ENCODE peak calls at places on chromosomes 2 and 18, in six cellular contexts. N is IMR-90, B is spleen, W is heart right ventricle, P is brain microvascular endothelial cell, X is ascending aorta. I is an unnamed sample.

GRCh38 chr2:11867926-11868325 is 121.5 kb downstream of the LPIN1 start:
- DNase-seq in N (no peak), B (peak), W (no peak), P (no peak), X (no peak), I (no peak)

GRCh38 chr18:41703744-41704530 is 251.1 kb upstream of the PIK3C3 start:
- DNase-seq in N (peak), B (no peak), W (no peak), P (peak), X (no peak), I (peak)

GRCh38 chr2:113672297-113672696 is 45.2 kb downstream of the RABL2A start:
- DNase-seq in N (no peak), B (no peak), W (no peak), P (no peak), X (no peak), I (no peak)

GRCh38 chr2:112839407-112840067 is 3.0 kb upstream of the IL1B start:
- DNase-seq in N (no peak), B (no peak), W (no peak), P (peak), X (peak), I (no peak)

GRCh38 chr18:50117876-50118275 is 77.1 kb downstream of the MYO5B start:
- DNase-seq in N (no peak), B (no peak), W (no peak), P (no peak), X (no peak), I (no peak)

GRCh38 chr2:161946489-161947107 is 127.4 kb downstream of the DPP4 start:
- DNase-seq in N (peak), B (no peak), W (no peak), P (peak), X (no peak), I (no peak)

GRCh38 chr2:235366847-235367246 is 127.0 kb upstream of the AGAP1 start:
- DNase-seq in N (no peak), B (no peak), W (no peak), P (no peak), X (no peak), I (no peak)

GRCh38 chr2:38620282-38620977 is 17.7 kb upstream of the HNRNPLL start:
- DNase-seq in N (peak), B (no peak), W (no peak), P (peak), X (no peak), I (no peak)

GRCh38 chr18:43422483-43422882 is 145.2 kb upstream of the SYT4 start:
- DNase-seq in N (no peak), B (no peak), W (no peak), P (peak), X (no peak), I (no peak)

GRCh38 chr18:51160646-51161045 is 36.8 kb downstream of the MEX3C start:
- DNase-seq in N (no peak), B (no peak), W (no peak), P (no peak), X (no peak), I (no peak)

GRCh38 chr2:239813261-239814135 is 211.6 kb downstream of the NDUFA10 start:
- DNase-seq in N (no peak), B (peak), W (no peak), P (no peak), X (no peak), I (no peak)

GRCh38 chr18:34158881-34159690 is 65.6 kb downstream of the NOL4 start:
- DNase-seq in N (peak), B (peak), W (peak), P (peak), X (no peak), I (no peak)

GRCh38 chr2:197502685-197503084 is 2.5 kb downstream of the HSPE1 start:
- DNase-seq in N (no peak), B (no peak), W (no peak), P (no peak), X (no peak), I (no peak)
- H3K4me3 ChIP-seq in N (no peak), B (no peak), W (no peak), P (no peak), X (no peak), I (no peak)

GRCh38 chr18:682833-683232 is 25.4 kb downstream of the TYMS start:
- DNase-seq in N (no peak), B (no peak), W (no peak), P (no peak), X (no peak), I (no peak)
- H3K4me3 ChIP-seq in N (no peak), B (no peak), W (no peak), P (no peak), X (no peak), I (no peak)

DNA sequence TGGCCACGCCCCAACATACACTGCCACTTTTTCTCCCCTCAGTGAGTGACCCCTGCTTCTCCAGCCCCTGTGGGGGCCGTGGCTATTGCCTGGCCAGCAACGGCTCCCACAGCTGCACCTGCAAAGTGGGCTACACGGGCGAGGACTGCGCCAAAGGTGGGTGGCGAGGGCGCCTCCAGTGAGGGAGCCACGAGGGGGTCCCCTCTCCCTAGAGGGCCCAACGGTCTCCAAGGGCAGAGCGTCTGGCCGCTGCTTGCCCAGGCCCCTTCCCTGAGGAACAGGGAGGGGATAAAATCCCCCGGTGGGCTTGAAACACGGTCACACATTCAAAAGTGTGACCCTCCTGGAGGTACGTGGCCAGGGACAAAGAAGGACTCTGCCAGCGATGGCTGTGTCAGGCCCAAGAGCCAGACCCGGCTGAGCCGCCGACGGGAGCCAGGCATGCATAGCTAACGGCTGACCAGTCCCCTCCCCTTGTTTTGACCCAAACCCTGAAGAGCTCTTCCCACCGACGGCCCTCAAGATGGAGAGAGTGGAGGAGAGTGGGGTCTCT is 37.2 kb downstream of the MTERF4 start:
- DNase-seq in N (no peak), B (no peak), W (no peak), P (no peak), X (no peak), I (no peak)
- H3K4me3 ChIP-seq in N (no peak), B (no peak), W (no peak), P (no peak), X (no peak), I (no peak)

DNA sequence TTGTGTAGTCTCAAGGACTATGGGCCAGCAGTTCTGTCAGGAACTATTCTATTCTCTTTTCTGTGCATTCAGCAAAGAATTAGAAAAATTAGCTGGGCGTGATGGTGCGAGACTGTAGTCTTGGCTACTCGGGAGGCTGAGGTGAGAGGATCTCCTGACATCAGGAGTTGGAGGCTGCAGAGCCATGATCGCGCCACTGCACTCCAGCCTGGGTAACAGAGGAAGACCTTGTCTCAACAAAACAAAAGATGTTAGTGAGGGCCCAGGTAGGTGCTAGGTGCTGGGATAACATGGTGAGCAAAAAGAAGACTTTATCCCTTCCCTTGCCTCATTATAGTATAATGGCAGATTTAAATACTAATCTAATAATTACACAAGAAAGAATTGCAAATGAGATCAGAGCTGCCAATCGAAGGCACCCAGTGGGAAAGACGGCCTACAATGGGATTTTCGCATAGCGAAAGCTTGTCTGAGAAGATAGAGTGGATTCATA is 447 bp upstream of the MRPL19 start:
- DNase-seq in N (no peak), B (no peak), W (no peak), P (no peak), X (no peak), I (no peak)
- H3K4me3 ChIP-seq in N (peak), B (peak), W (peak), P (peak), X (peak), I (peak)

GRCh38 chr2:133879703-133880102 is 311.4 kb upstream of the NCKAP5 start:
- DNase-seq in N (peak), B (no peak), W (no peak), P (no peak), X (no peak), I (no peak)
- H3K4me3 ChIP-seq in N (no peak), B (no peak), W (no peak), P (no peak), X (no peak), I (no peak)

DNA sequence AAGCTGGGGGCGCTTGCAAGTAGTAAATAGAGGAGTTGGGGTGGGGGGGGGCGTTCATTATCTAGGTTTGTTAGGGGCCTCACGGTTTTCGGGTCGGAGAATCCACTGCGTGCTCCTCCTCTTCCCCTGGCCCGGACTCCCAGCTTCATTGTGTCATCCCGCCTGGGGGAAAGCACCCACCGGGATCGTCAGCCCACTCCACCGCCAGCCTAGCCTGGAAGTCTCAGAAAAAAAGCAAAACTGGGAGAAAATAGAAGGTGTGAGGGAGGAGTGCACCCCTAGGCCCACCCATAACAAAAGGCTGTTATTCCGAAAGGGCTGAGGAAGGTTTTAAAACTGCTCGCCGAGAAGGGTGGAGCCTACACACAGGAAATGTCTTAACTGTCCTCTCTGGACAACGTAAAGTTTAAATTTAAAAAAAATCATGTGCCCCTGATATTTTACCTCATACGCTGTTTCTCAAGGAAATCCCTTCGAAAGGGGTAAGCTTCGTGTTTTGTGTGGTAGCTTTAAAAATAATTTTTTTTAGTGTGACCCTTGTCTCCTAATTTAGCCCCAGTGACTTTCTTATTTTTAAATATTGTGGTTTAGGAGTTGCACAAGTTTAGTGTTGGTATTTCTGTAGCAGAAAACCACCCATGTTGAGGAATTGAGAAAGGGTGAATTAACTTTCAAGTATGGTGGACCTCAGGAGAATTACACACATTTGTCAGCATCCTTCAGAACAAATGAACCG is 104.2 kb downstream of the SPTBN1 start:
- DNase-seq in N (peak), B (peak), W (no peak), P (no peak), X (no peak), I (peak)
- H3K4me3 ChIP-seq in N (peak), B (peak), W (peak), P (peak), X (peak), I (peak)

GRCh38 chr2:237473474-237474453 is 13.3 kb upstream of the MLPH start:
- DNase-seq in N (peak), B (no peak), W (peak), P (peak), X (no peak), I (peak)
- H3K4me3 ChIP-seq in N (no peak), B (no peak), W (no peak), P (no peak), X (no peak), I (peak)

GRCh38 chr2:207408086-207408794 is 121.5 kb upstream of the CREB1 start:
- DNase-seq in N (no peak), B (no peak), W (no peak), P (no peak), X (no peak), I (peak)
- H3K4me3 ChIP-seq in N (no peak), B (no peak), W (no peak), P (no peak), X (no peak), I (no peak)

DNA sequence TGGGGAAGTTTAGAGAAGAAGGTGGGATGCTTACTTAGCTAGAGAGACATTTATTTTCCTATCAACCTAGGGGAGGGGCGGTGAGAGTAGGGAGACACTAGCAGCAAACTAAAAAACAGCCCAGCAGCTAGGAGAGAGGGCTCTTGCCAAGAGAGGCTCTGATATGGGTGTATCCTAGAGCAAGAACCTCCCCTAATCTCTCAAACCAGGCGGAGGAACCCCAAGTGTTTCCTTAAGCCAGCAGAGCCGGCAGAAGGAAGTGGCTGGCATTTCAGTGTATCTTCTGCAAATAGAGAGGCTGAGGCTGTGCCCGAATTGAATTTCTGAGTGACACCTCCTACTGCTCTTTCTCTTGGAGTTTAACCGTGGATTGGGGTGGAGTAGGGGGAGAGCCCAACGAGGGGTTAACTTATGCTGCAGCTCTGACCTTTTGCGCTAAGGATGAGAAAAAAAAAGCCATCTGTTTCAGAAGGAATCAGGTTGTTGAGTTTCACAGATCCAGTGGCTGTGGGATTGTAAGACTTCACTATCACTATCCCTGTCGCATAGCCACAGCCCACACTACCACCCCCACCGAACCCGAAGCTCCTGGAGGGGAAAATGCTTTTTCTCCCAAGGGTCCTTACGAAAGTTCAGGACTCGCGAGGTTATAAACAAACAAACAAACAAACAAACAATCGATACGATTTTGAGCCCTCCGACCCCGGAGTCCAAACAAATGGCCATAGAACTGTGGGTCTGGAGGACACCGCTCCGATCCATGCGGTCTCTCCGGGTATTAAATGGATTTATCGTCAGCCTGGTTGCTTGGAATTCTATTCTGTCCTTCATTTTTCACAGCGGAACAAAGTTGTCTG is 1.3 kb downstream of the ST8SIA5 start:
- DNase-seq in N (no peak), B (no peak), W (no peak), P (no peak), X (no peak), I (no peak)
- H3K4me3 ChIP-seq in N (no peak), B (peak), W (peak), P (no peak), X (peak), I (peak)

I was measured in skeletal muscle cell.